ENCODE peak calls at places on chromosomes 13 and 19, in nine cellular contexts. D is HTR-8/SVneo; U is adrenal gland; W is left cardiac atrium; S is Calu3; E is CD8-positive, alpha-beta T cell; F is C1 segment of cervical spinal cord; O is cardiac fibroblast; V is aorta. K is an unnamed sample.

GRCh38 chr19:17347361-17347760 is 10.0 kb downstream of the GTPBP3 start:
- DNase-seq in D (no peak), U (no peak), W (peak; percentile 61), S (no peak), E (no peak), F (no peak), O (peak; percentile 76), V (peak; percentile 83), K (no peak)

GRCh38 chr13:52925775-52926285 is 77.4 kb upstream of the PCDH8 start:
- DNase-seq in D (no peak), U (peak; percentile 24), W (peak; percentile 43), S (no peak), E (no peak), F (no peak), O (no peak), V (no peak), K (no peak)

GRCh38 chr13:84405286-84405685 is 523.0 kb upstream of the SLITRK1 start:
- DNase-seq in D (no peak), U (no peak), W (no peak), S (no peak), E (no peak), F (no peak), O (peak; percentile 12), V (no peak), K (no peak)

GRCh38 chr19:10888421-10888866 is 17.1 kb downstream of the CARM1 start:
- DNase-seq in D (no peak), U (no peak), W (no peak), S (no peak), E (no peak), F (no peak), O (no peak), V (no peak), K (no peak)

GRCh38 chr13:27338816-27339215 is 68.2 kb downstream of the RASL11A start:
- DNase-seq in D (no peak), U (no peak), W (no peak), S (no peak), E (no peak), F (no peak), O (peak; percentile 19), V (no peak), K (no peak)

GRCh38 chr19:8306235-8307054 is 1.7 kb downstream of the CD320 start:
- DNase-seq in D (no peak), U (peak; percentile 18), W (peak; percentile 21), S (no peak), E (no peak), F (no peak), O (no peak), V (peak; percentile 70), K (peak; percentile 57)

GRCh38 chr19:1019980-1020867 is 699 bp downstream of the TMEM259 start:
- DNase-seq in D (no peak), U (no peak), W (no peak), S (no peak), E (no peak), F (no peak), O (no peak), V (no peak), K (peak; percentile 57)

GRCh38 chr19:48737360-48737998 is 2.9 kb downstream of the RASIP1 start:
- DNase-seq in D (no peak), U (peak; percentile 73), W (peak; percentile 71), S (no peak), E (no peak), F (no peak), O (no peak), V (no peak), K (no peak)

GRCh38 chr19:1656988-1657536 is 4.6 kb upstream of the TCF3 start:
- DNase-seq in D (no peak), U (no peak), W (no peak), S (no peak), E (no peak), F (no peak), O (no peak), V (no peak), K (no peak)

GRCh38 chr13:28022848-28023518 is 34.5 kb upstream of the URAD start:
- DNase-seq in D (no peak), U (no peak), W (no peak), S (no peak), E (no peak), F (no peak), O (peak; percentile 27), V (no peak), K (no peak)

GRCh38 chr13:21453352-21454089 is 5.6 kb downstream of the ZDHHC20 start:
- DNase-seq in D (no peak), U (no peak), W (no peak), S (no peak), E (no peak), F (no peak), O (no peak), V (no peak), K (no peak)

GRCh38 chr13:42148538-42148937 is 100.1 kb downstream of the DGKH start:
- DNase-seq in D (no peak), U (no peak), W (no peak), S (no peak), E (no peak), F (no peak), O (no peak), V (no peak), K (no peak)

GRCh38 chr19:42942187-42942789 is 5.3 kb upstream of the PSG7 start:
- DNase-seq in D (no peak), U (no peak), W (no peak), S (peak; percentile 54), E (no peak), F (no peak), O (peak; percentile 18), V (no peak), K (no peak)

GRCh38 chr13:46321494-46322225 is 65.4 kb downstream of the RUBCNL start:
- DNase-seq in D (peak; percentile 30), U (peak; percentile 41), W (peak; percentile 65), S (peak; percentile 49), E (peak; percentile 60), F (peak; percentile 32), O (peak; percentile 77), V (peak; percentile 82), K (peak; percentile 57)

GRCh38 chr19:52527954-52528326 is 472 bp downstream of the ZNF808 start:
- DNase-seq in D (peak; percentile 3), U (peak; percentile 23), W (peak; percentile 33), S (no peak), E (no peak), F (no peak), O (no peak), V (peak; percentile 71), K (no peak)

GRCh38 chr13:20161275-20161950 is 561 bp upstream of the GJA3 start:
- DNase-seq in D (no peak), U (no peak), W (peak; percentile 45), S (peak; percentile 24), E (peak; percentile 38), F (no peak), O (no peak), V (no peak), K (peak; percentile 54)

GRCh38 chr19:7646426-7646700 is 9.5 kb downstream of the STXBP2 start:
- DNase-seq in D (no peak), U (no peak), W (no peak), S (no peak), E (no peak), F (no peak), O (no peak), V (no peak), K (no peak)

GRCh38 chr13:45040626-45041025 is 51.3 kb downstream of the GPALPP1 start:
- DNase-seq in D (peak; percentile 28), U (no peak), W (no peak), S (no peak), E (no peak), F (no peak), O (peak; percentile 23), V (no peak), K (no peak)

GRCh38 chr13:113324336-113324882 is 27.4 kb downstream of the LAMP1 start:
- DNase-seq in D (no peak), U (no peak), W (no peak), S (no peak), E (no peak), F (peak; percentile 25), O (no peak), V (no peak), K (no peak)

K was measured in left colon.